ENCODE peak calls at places on chromosomes 1 and 21, in four cellular contexts. R is AG09309, W is dorsolateral prefrontal cortex, B is lower lobe of right lung. A is an unnamed sample.

GRCh38 chr1:187384504-187384903 is 555.8 kb downstream of the PLA2G4A start:
- DNase-seq in R (no peak), W (no peak), B (no peak), A (no peak)

GRCh38 chr1:61426884-61427283 is 298.1 kb downstream of the TM2D1 start:
- DNase-seq in R (no peak), W (no peak), B (no peak), A (no peak)

GRCh38 chr21:31788581-31788980 is 56.7 kb upstream of the SCAF4 start:
- DNase-seq in R (no peak), W (no peak), B (no peak), A (no peak)

GRCh38 chr1:243924188-243924587 is 74.1 kb upstream of the AKT3 start:
- DNase-seq in R (peak), W (no peak), B (no peak), A (peak)

GRCh38 chr1:155093938-155094621 is 15.4 kb downstream of the EFNA3 start:
- DNase-seq in R (peak), W (peak), B (no peak), A (no peak)

GRCh38 chr21:36517366-36518075 is 37.6 kb upstream of the CLDN14 start:
- DNase-seq in R (no peak), W (no peak), B (no peak), A (no peak)

GRCh38 chr1:27664291-27664690 is 7.7 kb downstream of the IFI6 start:
- DNase-seq in R (no peak), W (no peak), B (no peak), A (peak)

GRCh38 chr1:32448773-32449456 is 16.0 kb upstream of the ZBTB8B start:
- DNase-seq in R (no peak), W (no peak), B (no peak), A (no peak)

GRCh38 chr21:34648739-34649297 is 20.0 kb upstream of the CLIC6 start:
- DNase-seq in R (no peak), W (no peak), B (no peak), A (no peak)

GRCh38 chr1:151828931-151829330 is 2.7 kb downstream of the RORC start:
- DNase-seq in R (no peak), W (no peak), B (peak), A (no peak)

GRCh38 chr1:47659141-47659540 is 221.3 kb downstream of the FOXD2 start:
- DNase-seq in R (no peak), W (no peak), B (no peak), A (no peak)

GRCh38 chr1:54327386-54328116 is 78.6 kb downstream of the SSBP3 start:
- DNase-seq in R (no peak), W (no peak), B (no peak), A (no peak)

GRCh38 chr1:2988256-2988655 is 33.0 kb upstream of the ACTRT2 start:
- DNase-seq in R (no peak), W (peak), B (no peak), A (no peak)

GRCh38 chr21:16912075-16912474 is 600.8 kb upstream of the CXADR start:
- DNase-seq in R (peak), W (no peak), B (no peak), A (peak)

GRCh38 chr1:81432654-81433109 is 368.1 kb upstream of the ADGRL2 start:
- DNase-seq in R (no peak), W (no peak), B (no peak), A (no peak)

GRCh38 chr1:153608742-153609584 is 4.0 kb downstream of the S100A16 start:
- DNase-seq in R (peak), W (peak), B (peak), A (peak)

GRCh38 chr1:220682901-220683576 is 7.1 kb upstream of the C1orf115 start:
- DNase-seq in R (no peak), W (no peak), B (no peak), A (no peak)

GRCh38 chr1:165827199-165828102 is at the start of gene UCK2:
- DNase-seq in R (no peak), W (peak), B (peak), A (peak)

GRCh38 chr21:38817371-38818335 is 11.9 kb downstream of the ETS2 start:
- DNase-seq in R (no peak), W (no peak), B (no peak), A (peak)

GRCh38 chr1:233936842-233937241 is 32.4 kb downstream of the SLC35F3 start:
- DNase-seq in R (no peak), W (no peak), B (no peak), A (no peak)

GRCh38 chr1:49364676-49365075 is 588.0 kb upstream of the BEND5 start:
- DNase-seq in R (no peak), W (no peak), B (no peak), A (peak)

GRCh38 chr1:236311040-236311439 is 29.3 kb upstream of the ERO1B start:
- DNase-seq in R (no peak), W (no peak), B (no peak), A (no peak)
- TF ChIP-seq CTCF in R (peak), W (no peak), B (no peak), A (no peak)

DNA sequence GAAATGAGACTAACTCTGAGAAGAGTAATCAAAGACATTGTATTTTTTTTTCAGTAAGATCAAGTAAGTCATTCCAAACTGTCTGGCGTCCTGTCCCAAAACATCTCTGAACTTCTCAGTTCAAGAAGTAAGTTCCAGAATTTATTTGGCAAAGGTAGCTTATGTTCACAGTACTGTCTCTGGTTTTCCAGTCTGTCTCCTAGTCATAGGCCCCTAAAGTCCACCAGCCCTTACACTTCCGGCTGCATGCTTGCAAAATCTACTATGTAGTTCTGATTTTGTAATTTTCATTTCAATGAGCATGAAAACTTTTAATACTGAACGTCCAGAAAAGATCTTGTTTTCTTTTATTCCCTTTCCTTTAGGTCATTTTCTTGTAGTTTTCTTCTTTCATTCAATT is 61.3 kb upstream of the S1PR1 start:
- DNase-seq in R (no peak), W (no peak), B (no peak), A (no peak)
- H3K4me3 ChIP-seq in R (no peak), W (no peak), B (no peak), A (no peak)

GRCh38 chr1:4778056-4778455 is 123.6 kb downstream of the AJAP1 start:
- DNase-seq in R (no peak), W (peak), B (no peak), A (no peak)
- TF ChIP-seq CTCF in R (no peak), W (peak), B (peak), A (peak)

DNA sequence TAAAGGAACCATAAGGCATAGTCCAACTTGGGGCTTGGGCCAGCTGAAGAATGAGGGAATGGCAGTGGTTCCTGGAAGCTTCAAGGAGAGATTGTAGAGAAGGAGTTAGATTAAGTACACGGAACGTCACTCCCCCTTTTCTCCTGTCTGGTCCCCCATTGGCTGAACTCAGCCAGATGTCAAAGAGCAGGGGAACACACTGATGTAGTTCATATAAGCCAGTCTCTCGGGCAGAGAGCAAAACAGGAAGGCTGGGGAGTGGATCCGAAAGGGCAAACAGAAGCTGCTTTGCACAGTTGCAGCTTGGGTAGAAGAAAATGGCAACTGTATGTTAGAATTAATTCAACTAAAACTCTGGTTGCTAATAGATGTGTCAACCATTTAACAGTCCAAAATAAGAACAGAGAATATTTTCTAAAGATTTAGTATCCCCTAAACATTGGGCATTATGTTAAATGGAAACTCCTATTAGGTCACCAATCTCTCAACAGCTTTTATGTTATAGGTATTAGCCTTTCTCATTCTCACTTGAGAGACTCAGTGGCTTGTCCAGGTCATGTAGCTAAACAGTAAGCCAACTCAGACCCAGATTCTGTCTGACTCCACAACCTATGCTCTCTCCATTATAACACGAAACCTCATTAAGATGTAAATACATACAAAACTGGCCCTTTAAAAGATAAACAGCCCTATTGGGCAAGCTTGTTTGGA is 600.7 kb upstream of the USP24 start:
- DNase-seq in R (no peak), W (no peak), B (no peak), A (no peak)
- H3K4me3 ChIP-seq in R (no peak), W (no peak), B (no peak), A (no peak)

A was measured in foreskin fibroblast.